ENCODE peak calls at places on chromosomes 1 and 21, in seven cellular contexts. X is HCT116, R is GM12892, K is esophagus muscularis mucosa, A is K562, Q is stomach, S is GM23338. O is an unnamed sample.

GRCh38 chr21:28928578-28929124 is 64.0 kb downstream of the LTN1 start:
- DNase-seq in S (no peak), R (no peak), A (no peak), Q (no peak), X (no peak), K (no peak), O (no peak)

GRCh38 chr1:239363920-239364319 is 22.4 kb upstream of the CHRM3 start:
- DNase-seq in Q (no peak), K (no peak), S (no peak), X (no peak), R (no peak), A (no peak), O (no peak)

GRCh38 chr1:25117233-25117823 is 115.0 kb downstream of the SYF2 start:
- DNase-seq in K (no peak), X (peak), S (peak), Q (peak), R (no peak), A (peak), O (no peak)

GRCh38 chr21:29105218-29105617 is 25.2 kb upstream of the MAP3K7CL start:
- DNase-seq in Q (no peak), X (no peak), K (no peak), R (no peak), S (no peak), A (no peak), O (no peak)

GRCh38 chr1:52102336-52103013 is 39.4 kb upstream of the ZFYVE9 start:
- DNase-seq in A (no peak), K (no peak), X (no peak), R (no peak), Q (no peak), S (no peak), O (no peak)

GRCh38 chr1:43766818-43767525 is 59.6 kb downstream of the ST3GAL3 start:
- DNase-seq in X (no peak), A (no peak), R (no peak), K (no peak), Q (no peak), S (peak), O (no peak)

GRCh38 chr1:17529381-17529780 is 10.1 kb upstream of the ARHGEF10L start:
- DNase-seq in R (no peak), S (no peak), K (no peak), A (no peak), Q (no peak), X (no peak), O (no peak)

GRCh38 chr1:234488054-234488953 is 9.3 kb upstream of the TARBP1 start:
- DNase-seq in S (no peak), R (no peak), Q (no peak), K (no peak), A (no peak), X (no peak), O (no peak)

GRCh38 chr1:26164036-26164927 is 4.5 kb downstream of the C1orf232 start:
- DNase-seq in Q (peak), K (no peak), S (peak), R (peak), X (no peak), A (peak), O (no peak)

GRCh38 chr1:6507037-6507428 is 15.6 kb upstream of the PLEKHG5 start:
- DNase-seq in R (no peak), K (no peak), A (no peak), S (no peak), Q (no peak), X (no peak), O (no peak)

GRCh38 chr1:196698993-196699392 is 47.1 kb downstream of the CFH start:
- DNase-seq in Q (no peak), A (no peak), K (no peak), R (no peak), S (no peak), X (no peak), O (no peak)

GRCh38 chr1:34761776-34762307 is 2.3 kb downstream of the GJB4 start:
- DNase-seq in S (no peak), R (no peak), K (no peak), Q (no peak), A (no peak), X (no peak), O (no peak)

GRCh38 chr1:72282271-72282656 is at the start of gene NEGR1:
- DNase-seq in R (no peak), K (peak), X (no peak), A (no peak), Q (no peak), S (peak), O (no peak)

GRCh38 chr1:24555591-24556413 is at the start of gene NCMAP:
- DNase-seq in Q (peak), X (peak), S (peak), A (peak), R (no peak), K (no peak), O (no peak)

GRCh38 chr1:26177182-26177684 is at the start of gene CNKSR1:
- DNase-seq in A (no peak), K (no peak), R (no peak), X (peak), S (peak), Q (peak), O (no peak)

GRCh38 chr1:226482975-226483660 is 65.4 kb upstream of the STUM start:
- DNase-seq in Q (peak), S (no peak), R (no peak), A (no peak), K (no peak), X (no peak), O (no peak)

GRCh38 chr21:36459098-36459497 is 20.8 kb downstream of the CLDN14 start:
- DNase-seq in K (no peak), Q (no peak), A (no peak), R (no peak), X (no peak), S (no peak), O (no peak)

GRCh38 chr21:14533555-14534400 is 12.3 kb downstream of the SAMSN1 start:
- DNase-seq in S (no peak), A (peak), R (no peak), Q (no peak), X (peak), K (no peak), O (no peak)

GRCh38 chr1:165542647-165543046 is 1.2 kb upstream of the LRRC52 start:
- DNase-seq in R (no peak), K (no peak), Q (no peak), A (no peak), X (no peak), S (no peak), O (no peak)

GRCh38 chr1:43566382-43567035 is 35.8 kb downstream of the PTPRF start:
- DNase-seq in A (no peak), R (no peak), X (no peak), K (no peak), Q (no peak), S (no peak), O (no peak)

GRCh38 chr1:156943756-156944155 is 23.3 kb downstream of the LRRC71 start:
- DNase-seq in X (no peak), A (no peak), K (no peak), S (no peak), R (no peak), Q (no peak), O (no peak)

GRCh38 chr1:121538943-121539575 is 354.3 kb downstream of the SRGAP2C start:
- DNase-seq in R (no peak), X (no peak), K (no peak), A (no peak), Q (no peak), S (no peak), O (no peak)

GRCh38 chr1:71465093-71465492 is 384.3 kb upstream of the ZRANB2 start:
- DNase-seq in S (no peak), R (no peak), A (no peak), X (no peak), K (no peak), Q (no peak), O (no peak)

GRCh38 chr1:154117642-154118041 is 37.2 kb downstream of the NUP210L start:
- DNase-seq in R (no peak), K (no peak), Q (no peak), X (no peak), S (peak), A (no peak), O (no peak)

GRCh38 chr1:158087320-158087927 is 93.3 kb upstream of the CD1D start:
- DNase-seq in A (peak), S (peak), K (no peak), R (peak), Q (no peak), X (peak), O (no peak)

GRCh38 chr1:48182441-48182840 is 40.1 kb upstream of the SLC5A9 start:
- DNase-seq in R (no peak), Q (no peak), X (no peak), A (no peak), K (no peak), S (no peak), O (no peak)

GRCh38 chr1:199909137-199909536 is 118.4 kb upstream of the NR5A2 start:
- DNase-seq in K (no peak), R (no peak), X (no peak), S (no peak), Q (no peak), A (no peak), O (no peak)

GRCh38 chr1:12595839-12596821 is 21.9 kb downstream of the DHRS3 start:
- DNase-seq in Q (peak), S (peak), R (no peak), A (no peak), X (no peak), K (peak), O (no peak)

GRCh38 chr1:9378801-9379200 is 86.1 kb downstream of the SPSB1 start:
- DNase-seq in K (no peak), A (no peak), S (no peak), Q (no peak), X (no peak), R (no peak), O (no peak)

GRCh38 chr1:209493584-209493983 is 89.9 kb upstream of the CAMK1G start:
- DNase-seq in S (no peak), Q (no peak), K (no peak), A (no peak), R (no peak), X (no peak), O (no peak)

GRCh38 chr1:7374761-7375160 is 396.3 kb upstream of the VAMP3 start:
- DNase-seq in A (no peak), S (no peak), Q (peak), R (no peak), K (no peak), X (no peak), O (no peak)

DNA sequence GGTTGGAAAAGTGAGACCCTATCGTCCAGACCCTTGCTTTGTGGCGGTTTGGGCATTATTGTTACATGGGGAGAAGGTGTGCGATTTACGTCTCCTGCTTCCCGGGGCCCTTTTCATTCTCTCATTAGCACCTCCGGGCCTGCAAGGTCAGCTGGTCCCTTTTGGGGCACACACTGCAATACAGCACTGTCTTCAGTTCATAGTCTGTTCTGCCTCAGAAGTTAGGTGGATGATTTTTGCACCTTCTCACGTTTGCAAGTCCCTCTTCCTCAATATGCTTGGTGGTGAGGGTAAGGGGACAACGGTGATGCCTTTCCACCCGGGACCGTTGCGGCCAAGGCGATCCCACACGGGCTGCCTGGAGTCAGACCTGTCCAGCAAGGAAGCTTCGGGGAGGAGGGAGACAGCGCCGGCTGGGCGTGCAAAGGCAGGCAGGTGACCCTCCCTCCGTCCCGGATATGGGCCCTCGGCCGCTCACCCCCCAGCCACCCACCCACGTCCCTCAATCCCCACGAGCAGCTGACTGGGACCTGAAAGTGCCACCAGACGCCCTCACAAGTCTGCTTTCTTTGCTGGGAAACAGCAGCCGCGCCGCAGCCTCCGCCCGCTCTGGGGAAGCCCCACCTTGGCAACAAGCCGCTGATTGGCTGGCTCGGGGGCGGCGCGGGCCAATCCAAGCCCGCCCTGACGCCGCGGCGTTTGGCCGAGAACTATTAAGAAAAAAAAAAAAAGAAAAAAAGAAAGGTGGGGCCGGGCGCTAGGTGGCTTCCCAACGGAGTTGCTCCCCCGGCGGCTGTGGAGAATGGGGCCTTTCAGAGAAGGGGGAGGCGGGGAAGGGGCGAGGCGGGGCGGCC is 21.7 kb downstream of the BTG2 start:
- DNase-seq in X (peak), K (peak), R (peak), S (peak), A (peak), Q (peak), O (no peak)
- TF ChIP-seq POLR2AphosphoS5 in X (peak), K (peak), R (peak), S (peak), A (no peak), Q (peak), O (peak)

GRCh38 chr1:184622136-184622823 is 132.4 kb downstream of the EDEM3 start:
- DNase-seq in Q (peak), A (no peak), R (no peak), S (no peak), X (no peak), K (peak), O (peak)
- TF ChIP-seq POLR2AphosphoS5 in Q (peak), A (no peak), R (no peak), S (no peak), X (no peak), K (peak), O (peak)

DNA sequence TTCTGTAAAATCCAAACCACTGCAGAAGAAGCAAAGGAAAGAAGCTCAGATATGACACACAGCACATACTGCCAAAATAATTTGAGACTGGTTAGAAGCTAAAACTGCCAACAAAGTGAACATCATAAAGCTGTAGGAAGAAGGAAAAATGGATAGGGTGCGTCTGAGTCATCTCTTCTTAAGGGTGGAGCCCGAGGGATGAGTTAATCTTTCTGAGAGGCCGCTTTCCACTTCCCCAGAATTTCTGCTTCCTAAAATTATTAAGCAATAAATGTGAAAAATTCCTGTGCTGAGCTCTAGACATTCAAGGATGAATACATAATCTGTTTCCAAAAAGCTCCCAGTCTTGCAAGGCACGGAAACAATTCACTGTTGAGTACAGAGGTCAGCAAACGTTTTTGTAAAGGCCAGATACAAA is 20.1 kb downstream of the PPT1 start:
- DNase-seq in X (no peak), A (peak), Q (no peak), S (no peak), R (no peak), K (no peak), O (no peak)
- TF ChIP-seq POLR2AphosphoS5 in X (no peak), A (no peak), Q (no peak), S (no peak), R (no peak), K (no peak), O (no peak)

DNA sequence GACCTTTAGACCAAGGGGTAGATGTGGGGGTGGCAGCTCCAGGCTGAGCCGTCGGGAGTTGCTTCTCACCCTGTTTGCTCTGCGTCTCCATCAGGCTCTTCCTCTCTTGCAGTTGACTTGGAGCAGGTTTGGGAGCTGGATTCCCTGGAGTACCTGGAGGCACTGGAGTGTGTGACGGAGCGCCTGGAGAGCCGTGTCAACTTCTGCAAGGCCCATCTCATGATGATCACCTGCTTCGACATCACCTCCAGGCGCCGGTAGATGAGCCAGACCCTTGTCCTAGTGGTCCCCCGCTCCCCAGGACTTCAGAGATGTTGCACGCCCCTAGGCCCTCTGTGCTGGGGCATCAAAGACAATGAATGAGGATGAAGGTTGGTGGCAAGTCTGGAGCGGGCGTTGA is 547.6 kb downstream of the KIF26B start:
- DNase-seq in X (no peak), Q (no peak), A (no peak), S (no peak), K (no peak), R (no peak), O (no peak)
- TF ChIP-seq POLR2AphosphoS5 in X (no peak), Q (no peak), A (no peak), S (no peak), K (no peak), R (no peak), O (no peak)

DNA sequence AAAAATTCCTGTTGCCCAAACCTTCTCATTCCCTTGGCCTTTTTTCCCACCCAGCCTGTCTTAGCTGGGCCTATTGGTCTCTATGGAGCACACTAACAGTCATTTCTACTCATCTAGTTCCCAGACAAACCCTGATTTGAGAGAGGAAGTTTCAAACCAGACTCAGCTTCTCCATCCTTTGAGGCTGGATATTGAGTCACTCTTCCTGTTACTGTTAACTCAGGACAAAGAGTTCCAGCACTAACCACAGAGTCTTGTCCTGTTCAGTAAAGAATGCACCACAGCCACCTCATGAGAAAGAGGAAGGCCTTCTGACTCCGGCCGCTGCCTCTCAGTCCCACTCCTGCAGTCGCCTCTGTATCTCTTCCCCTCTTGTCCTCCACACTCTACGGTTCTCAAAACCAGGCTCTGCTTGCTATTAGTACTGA is 137.8 kb downstream of the PTPRC start:
- DNase-seq in R (no peak), Q (no peak), X (no peak), K (no peak), S (no peak), A (no peak), O (no peak)
- TF ChIP-seq POLR2AphosphoS5 in R (no peak), Q (peak), X (no peak), K (peak), S (no peak), A (no peak), O (no peak)

DNA sequence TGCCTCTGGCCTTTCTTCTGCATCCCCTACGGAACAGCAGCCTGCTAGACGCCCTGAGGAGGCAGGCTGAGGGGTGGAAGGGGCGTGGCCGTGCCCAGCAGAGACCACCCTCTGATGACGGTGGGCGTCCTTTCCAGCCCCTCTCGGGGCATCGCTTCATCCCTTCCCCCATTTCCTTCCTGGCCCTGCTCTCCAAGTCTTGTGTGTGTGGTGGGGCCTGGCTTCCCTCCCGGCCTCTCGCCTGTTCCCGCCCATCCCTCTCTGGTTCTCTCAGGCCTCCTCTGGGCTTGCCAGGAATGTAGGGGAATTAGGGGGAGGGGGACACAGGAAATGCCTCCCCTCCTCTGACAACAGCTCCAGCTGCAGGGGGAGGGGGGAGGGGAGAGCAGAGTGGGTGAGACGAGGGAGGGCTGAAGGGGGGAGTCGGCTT is 51.1 kb downstream of the SKI start:
- DNase-seq in A (no peak), R (no peak), S (peak), X (no peak), K (no peak), Q (no peak), O (no peak)
- TF ChIP-seq POLR2AphosphoS5 in A (no peak), R (no peak), S (peak), X (no peak), K (peak), Q (peak), O (no peak)

DNA sequence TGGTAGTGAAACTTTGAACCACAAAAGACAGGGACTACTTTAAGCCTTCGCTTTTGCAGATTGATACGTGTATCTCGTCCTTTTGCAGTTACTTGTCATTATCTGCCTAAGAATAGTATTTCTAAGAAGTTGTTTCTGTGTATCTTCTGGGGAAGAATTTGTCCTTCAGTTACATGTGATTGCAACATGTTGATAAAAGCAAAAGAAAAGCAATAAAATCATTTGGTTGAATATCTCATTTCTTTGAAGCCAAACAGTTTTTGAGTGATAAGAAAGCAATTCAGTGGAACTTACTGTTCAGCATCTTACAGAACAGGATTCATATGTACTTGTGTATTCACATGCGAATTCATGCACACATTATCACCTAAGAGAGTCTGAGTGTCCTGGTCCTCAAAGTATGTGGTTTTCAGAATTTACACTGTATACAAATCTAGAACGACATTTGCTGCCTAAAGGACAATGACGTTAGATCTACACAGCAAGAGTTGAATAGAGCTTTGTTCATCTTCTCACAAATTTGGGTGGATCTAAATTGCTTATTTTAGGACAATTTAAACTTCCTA is 66.7 kb upstream of the MRPS6 start:
- DNase-seq in A (no peak), Q (no peak), X (no peak), R (no peak), K (no peak), S (no peak), O (no peak)
- TF ChIP-seq POLR2AphosphoS5 in A (no peak), Q (no peak), X (no peak), R (no peak), K (no peak), S (no peak), O (no peak)

GRCh38 chr21:41393876-41394465 is 32.1 kb upstream of the MX1 start:
- DNase-seq in Q (no peak), S (no peak), X (no peak), R (no peak), K (no peak), A (no peak), O (peak)
- TF ChIP-seq POLR2AphosphoS5 in Q (no peak), S (no peak), X (no peak), R (no peak), K (no peak), A (no peak), O (no peak)

O was measured in vagina.